ENCODE peak calls at places on chromosomes 2 and 18, in four cellular contexts. One of them, this sample, is unnamed.

GRCh38 chr18:29616885-29617284 is 1425.7 kb downstream of the DSC3 start:
- DNase-seq in IMR-90: no peak
- DNase-seq in endothelial cell of umbilical vein: no peak
- DNase-seq in K562: no peak
- DNase-seq in this sample: no peak

GRCh38 chr18:653512-653911 is 3.9 kb upstream of the TYMS start:
- DNase-seq in IMR-90: no peak
- DNase-seq in endothelial cell of umbilical vein: no peak
- DNase-seq in K562: no peak
- DNase-seq in this sample: no peak

GRCh38 chr18:3514312-3515216 is 64.6 kb downstream of the TGIF1 start:
- DNase-seq in IMR-90: no peak
- DNase-seq in endothelial cell of umbilical vein: no peak
- DNase-seq in K562: no peak
- DNase-seq in this sample: no peak

GRCh38 chr18:11868230-11868629 is 17.0 kb downstream of the CHMP1B start:
- DNase-seq in IMR-90: no peak
- DNase-seq in endothelial cell of umbilical vein: no peak
- DNase-seq in K562: no peak
- DNase-seq in this sample: no peak

GRCh38 chr18:63409301-63409700 is 13.0 kb downstream of the VPS4B start:
- DNase-seq in IMR-90: peak; percentile 63
- DNase-seq in endothelial cell of umbilical vein: no peak
- DNase-seq in K562: no peak
- DNase-seq in this sample: peak; percentile 55

GRCh38 chr18:48813833-48814489 is 136.8 kb downstream of the SMAD7 start:
- DNase-seq in IMR-90: no peak
- DNase-seq in endothelial cell of umbilical vein: no peak
- DNase-seq in K562: peak; percentile 32
- DNase-seq in this sample: no peak

GRCh38 chr2:60706021-60706420 is 50.0 kb upstream of the PAPOLG start:
- DNase-seq in IMR-90: peak; percentile 43
- DNase-seq in endothelial cell of umbilical vein: no peak
- DNase-seq in K562: no peak
- DNase-seq in this sample: peak; percentile 11

GRCh38 chr2:191571163-191571769 is 106.7 kb upstream of the NABP1 start:
- DNase-seq in IMR-90: peak; percentile 75
- DNase-seq in endothelial cell of umbilical vein: peak; percentile 65
- DNase-seq in K562: peak; percentile 56
- DNase-seq in this sample: no peak

GRCh38 chr2:3754280-3754679 is 50.9 kb downstream of the DCDC2C start:
- DNase-seq in IMR-90: no peak
- DNase-seq in endothelial cell of umbilical vein: no peak
- DNase-seq in K562: no peak
- DNase-seq in this sample: no peak

GRCh38 chr2:38098351-38099095 is 22.6 kb upstream of the CYP1B1 start:
- DNase-seq in IMR-90: no peak
- DNase-seq in endothelial cell of umbilical vein: no peak
- DNase-seq in K562: no peak
- DNase-seq in this sample: no peak

GRCh38 chr18:50706199-50706598 is 113.6 kb downstream of the MRO start:
- DNase-seq in IMR-90: no peak
- DNase-seq in endothelial cell of umbilical vein: no peak
- DNase-seq in K562: no peak
- DNase-seq in this sample: no peak

GRCh38 chr2:101341901-101342624 is 33.6 kb upstream of the RNF149 start:
- DNase-seq in IMR-90: peak; percentile 61
- DNase-seq in endothelial cell of umbilical vein: peak; percentile 68
- DNase-seq in K562: peak; percentile 75
- DNase-seq in this sample: no peak

GRCh38 chr2:43210467-43211303 is 15.7 kb downstream of the ZFP36L2 start:
- DNase-seq in IMR-90: peak; percentile 92
- DNase-seq in endothelial cell of umbilical vein: no peak
- DNase-seq in K562: peak; percentile 56
- DNase-seq in this sample: no peak

GRCh38 chr2:239253705-239254104 is 147.1 kb downstream of the HDAC4 start:
- DNase-seq in IMR-90: no peak
- DNase-seq in endothelial cell of umbilical vein: no peak
- DNase-seq in K562: no peak
- DNase-seq in this sample: no peak

GRCh38 chr2:29430382-29431112 is 315.3 kb downstream of the CLIP4 start:
- DNase-seq in IMR-90: no peak
- DNase-seq in endothelial cell of umbilical vein: no peak
- DNase-seq in K562: no peak
- DNase-seq in this sample: no peak

GRCh38 chr2:157825885-157826284 is 50.2 kb downstream of the ACVR1 start:
- DNase-seq in IMR-90: peak; percentile 54
- DNase-seq in endothelial cell of umbilical vein: no peak
- DNase-seq in K562: no peak
- DNase-seq in this sample: no peak

GRCh38 chr2:206423147-206423546 is 20.2 kb upstream of the ADAM23 start:
- DNase-seq in IMR-90: no peak
- DNase-seq in endothelial cell of umbilical vein: peak; percentile 62
- DNase-seq in K562: peak; percentile 53
- DNase-seq in this sample: no peak

GRCh38 chr2:16021611-16022363 is 81.4 kb downstream of the MYCN start:
- DNase-seq in IMR-90: no peak
- DNase-seq in endothelial cell of umbilical vein: no peak
- DNase-seq in K562: no peak
- DNase-seq in this sample: no peak

GRCh38 chr2:196584903-196585302 is 54.6 kb upstream of the CCDC150 start:
- DNase-seq in IMR-90: no peak
- DNase-seq in endothelial cell of umbilical vein: no peak
- DNase-seq in K562: no peak
- DNase-seq in this sample: no peak
- H3K9me1 ChIP-seq in IMR-90: peaks cover 3% of the 10 kb centered on the region
- H3K9me1 ChIP-seq in endothelial cell of umbilical vein: no peaks in the 10 kb centered on the region
- H3K9me1 ChIP-seq in K562: no peaks in the 10 kb centered on the region
- H3K9me1 ChIP-seq in this sample: no peaks in the 10 kb centered on the region

GRCh38 chr2:223669453-223670225 is 67.5 kb upstream of the SCG2 start:
- DNase-seq in IMR-90: peak; percentile 60
- DNase-seq in endothelial cell of umbilical vein: no peak
- DNase-seq in K562: no peak
- DNase-seq in this sample: no peak
- H3K4me1 ChIP-seq in IMR-90: peaks cover 5% of the 10 kb centered on the region
- H3K4me1 ChIP-seq in endothelial cell of umbilical vein: no peaks in the 10 kb centered on the region
- H3K4me1 ChIP-seq in K562: no peaks in the 10 kb centered on the region
- H3K4me1 ChIP-seq in this sample: no peaks in the 10 kb centered on the region

DNA sequence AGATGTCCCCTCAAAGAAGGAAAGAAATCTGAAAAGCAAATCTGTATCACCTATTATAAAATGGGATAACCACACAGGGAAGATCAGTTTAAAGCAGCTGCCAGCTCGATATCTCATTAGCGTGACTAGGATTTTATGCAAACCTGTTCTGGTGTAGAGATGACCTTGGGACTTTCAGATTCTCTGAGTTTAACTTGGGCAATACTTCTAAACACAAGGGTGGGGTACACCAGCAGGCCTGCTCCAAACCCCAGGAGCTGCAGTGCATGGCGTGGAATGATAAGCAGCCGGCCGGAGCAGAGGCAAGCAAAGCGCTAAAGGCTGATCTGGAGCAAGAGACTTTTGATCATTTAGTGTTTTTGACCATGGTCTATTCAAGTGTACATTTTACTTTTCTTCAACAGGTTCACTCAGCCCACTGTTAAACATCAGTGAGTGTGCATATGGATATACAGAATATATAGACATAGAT is 4.7 kb downstream of the SERTAD2 start:
- DNase-seq in IMR-90: no peak
- DNase-seq in endothelial cell of umbilical vein: no peak
- DNase-seq in K562: peak; percentile 70
- DNase-seq in this sample: no peak
- H3K4me2 ChIP-seq in IMR-90: no peak overlapping the region
- H3K4me2 ChIP-seq in endothelial cell of umbilical vein: no peak overlapping the region
- H3K4me2 ChIP-seq in K562: peak overlapping the region; percentile 72
- H3K4me2 ChIP-seq in this sample: peak overlapping the region; percentile 98

GRCh38 chr2:172461591-172462392 is 34.4 kb downstream of the ITGA6 start:
- DNase-seq in IMR-90: peak; percentile 34
- DNase-seq in endothelial cell of umbilical vein: peak; percentile 62
- DNase-seq in K562: peak; percentile 63
- DNase-seq in this sample: no peak

GRCh38 chr2:172460780-172461201 is 33.4 kb downstream of the ITGA6 start:
- DNase-seq in IMR-90: peak; percentile 75
- DNase-seq in endothelial cell of umbilical vein: no peak
- DNase-seq in K562: no peak
- DNase-seq in this sample: no peak

GRCh38 chr2:172457606-172458005 is 30.2 kb downstream of the ITGA6 start:
- DNase-seq in IMR-90: peak; percentile 47
- DNase-seq in endothelial cell of umbilical vein: no peak
- DNase-seq in K562: no peak
- DNase-seq in this sample: no peak

GRCh38 chr2:172456002-172456401 is 28.6 kb downstream of the ITGA6 start:
- DNase-seq in IMR-90: no peak
- DNase-seq in endothelial cell of umbilical vein: no peak
- DNase-seq in K562: no peak
- DNase-seq in this sample: no peak

DNA sequence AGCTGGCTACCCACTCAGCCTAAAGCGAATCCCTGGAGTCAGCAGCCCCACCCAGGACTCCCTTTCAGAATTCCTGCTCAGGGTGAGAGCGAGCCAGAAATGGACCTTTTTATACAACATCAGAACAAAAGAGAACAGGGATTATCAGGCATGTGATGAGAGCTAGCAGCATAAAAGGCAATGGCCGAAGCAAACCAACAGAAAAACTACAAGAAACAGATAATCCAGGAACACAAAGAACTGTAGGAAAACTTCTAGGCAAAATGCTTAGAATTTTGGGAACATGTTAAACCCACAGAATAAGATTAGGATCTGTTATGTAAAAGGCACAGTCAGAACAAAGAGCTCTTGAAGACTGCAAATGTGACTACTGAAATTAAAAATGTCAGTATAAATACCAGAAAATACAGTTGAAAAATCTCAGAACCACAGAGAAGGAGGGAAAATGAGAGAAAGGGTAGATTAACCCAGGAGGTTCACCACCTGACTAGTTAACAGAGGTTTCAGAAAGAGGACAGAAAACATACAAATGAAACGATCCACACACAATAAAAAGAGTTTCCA is 31.3 kb downstream of the ITGA6 start:
- DNase-seq in IMR-90: no peak
- DNase-seq in endothelial cell of umbilical vein: no peak
- DNase-seq in K562: no peak
- DNase-seq in this sample: no peak
- H3K9me1 ChIP-seq in IMR-90: peaks cover 8% of the 10 kb centered on the region
- H3K9me1 ChIP-seq in endothelial cell of umbilical vein: no peaks in the 10 kb centered on the region
- H3K9me1 ChIP-seq in K562: no peaks in the 10 kb centered on the region
- H3K9me1 ChIP-seq in this sample: peaks cover 19% of the 10 kb centered on the region

GRCh38 chr2:168529900-168530561 is 74.0 kb downstream of the CERS6 start:
- DNase-seq in IMR-90: no peak
- DNase-seq in endothelial cell of umbilical vein: no peak
- DNase-seq in K562: no peak
- DNase-seq in this sample: no peak
- H3K4me1 ChIP-seq in IMR-90: peaks cover 13% of the 10 kb centered on the region
- H3K4me1 ChIP-seq in endothelial cell of umbilical vein: peaks cover 4% of the 10 kb centered on the region
- H3K4me1 ChIP-seq in K562: no peaks in the 10 kb centered on the region
- H3K4me1 ChIP-seq in this sample: peaks cover 51% of the 10 kb centered on the region

GRCh38 chr2:120765911-120766757 is 30.5 kb downstream of the GLI2 start:
- DNase-seq in IMR-90: peak; percentile 99
- DNase-seq in endothelial cell of umbilical vein: peak; percentile 28
- DNase-seq in K562: no peak
- DNase-seq in this sample: no peak

GRCh38 chr2:120766758-120767351 is 31.2 kb downstream of the GLI2 start:
- DNase-seq in IMR-90: peak; percentile 50
- DNase-seq in endothelial cell of umbilical vein: no peak
- DNase-seq in K562: no peak
- DNase-seq in this sample: no peak

GRCh38 chr2:120764434-120764833 is 28.8 kb downstream of the GLI2 start:
- DNase-seq in IMR-90: no peak
- DNase-seq in endothelial cell of umbilical vein: no peak
- DNase-seq in K562: no peak
- DNase-seq in this sample: no peak

GRCh38 chr2:120763931-120764330 is 28.3 kb downstream of the GLI2 start:
- DNase-seq in IMR-90: no peak
- DNase-seq in endothelial cell of umbilical vein: no peak
- DNase-seq in K562: no peak
- DNase-seq in this sample: no peak

GRCh38 chr2:120765031-120765910 is 29.6 kb downstream of the GLI2 start:
- DNase-seq in IMR-90: peak; percentile 48
- DNase-seq in endothelial cell of umbilical vein: peak; percentile 4
- DNase-seq in K562: no peak
- DNase-seq in this sample: no peak
- H3K4me2 ChIP-seq in IMR-90: peak overlapping the region; percentile 60
- H3K4me2 ChIP-seq in endothelial cell of umbilical vein: no peak overlapping the region
- H3K4me2 ChIP-seq in K562: no peak overlapping the region
- H3K4me2 ChIP-seq in this sample: no peak overlapping the region

GRCh38 chr18:55395811-55396210 is 192.2 kb downstream of the TCF4 start:
- DNase-seq in IMR-90: no peak
- DNase-seq in endothelial cell of umbilical vein: no peak
- DNase-seq in K562: no peak
- DNase-seq in this sample: no peak

GRCh38 chr18:55387139-55387984 is 200.6 kb downstream of the TCF4 start:
- DNase-seq in IMR-90: no peak
- DNase-seq in endothelial cell of umbilical vein: peak; percentile 77
- DNase-seq in K562: no peak
- DNase-seq in this sample: no peak

GRCh38 chr18:55385770-55386169 is 202.2 kb downstream of the TCF4 start:
- DNase-seq in IMR-90: no peak
- DNase-seq in endothelial cell of umbilical vein: peak; percentile 36
- DNase-seq in K562: no peak
- DNase-seq in this sample: no peak

GRCh38 chr18:55386545-55386944 is 201.4 kb downstream of the TCF4 start:
- DNase-seq in IMR-90: no peak
- DNase-seq in endothelial cell of umbilical vein: no peak
- DNase-seq in K562: peak; percentile 32
- DNase-seq in this sample: no peak

DNA sequence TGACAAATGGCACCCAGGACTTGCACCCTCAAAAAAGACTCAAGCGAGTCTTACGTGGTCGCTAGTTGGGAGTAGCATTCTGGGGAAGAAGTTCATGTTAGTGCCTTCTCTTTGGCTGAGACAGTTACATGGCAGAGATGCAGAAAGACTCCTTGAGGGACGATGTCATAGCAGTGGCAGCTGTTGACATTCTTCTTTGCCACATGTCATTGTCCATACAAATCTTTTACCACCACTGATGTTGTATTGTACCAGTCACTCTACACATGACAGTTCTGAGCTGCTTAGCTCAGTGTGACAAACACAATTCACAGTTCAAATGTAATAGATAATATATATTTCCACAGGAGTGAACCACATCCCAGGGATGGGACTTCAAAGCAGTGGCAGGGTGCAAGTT is 197.1 kb downstream of the TCF4 start:
- DNase-seq in IMR-90: no peak
- DNase-seq in endothelial cell of umbilical vein: no peak
- DNase-seq in K562: no peak
- DNase-seq in this sample: no peak
- H3K9me1 ChIP-seq in IMR-90: peaks cover 9% of the 10 kb centered on the region
- H3K9me1 ChIP-seq in endothelial cell of umbilical vein: no peaks in the 10 kb centered on the region
- H3K9me1 ChIP-seq in K562: no peaks in the 10 kb centered on the region
- H3K9me1 ChIP-seq in this sample: no peaks in the 10 kb centered on the region

DNA sequence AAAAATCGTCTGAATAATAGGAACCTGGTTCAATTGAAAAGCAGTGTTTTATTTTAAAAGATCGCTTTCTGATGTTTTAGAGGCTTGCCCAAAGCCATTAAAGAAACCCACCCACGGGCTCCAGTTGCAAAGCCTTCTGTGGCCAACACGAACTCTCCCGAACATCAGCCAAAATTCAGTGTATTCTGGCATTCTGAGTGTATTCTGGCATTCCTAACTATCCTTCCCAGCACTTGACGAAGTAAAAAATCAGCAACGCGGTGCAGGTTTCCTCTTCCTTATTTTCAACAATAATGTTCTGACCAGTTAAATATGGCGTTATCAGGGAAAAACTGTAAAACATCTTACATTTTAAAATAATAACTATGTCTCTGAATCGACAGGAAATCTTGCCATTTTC is 44.6 kb downstream of the ZNF516 start:
- DNase-seq in IMR-90: peak; percentile 50
- DNase-seq in endothelial cell of umbilical vein: no peak
- DNase-seq in K562: no peak
- DNase-seq in this sample: no peak
- H3K4me1 ChIP-seq in IMR-90: peaks cover 46% of the 10 kb centered on the region
- H3K4me1 ChIP-seq in endothelial cell of umbilical vein: peaks cover 23% of the 10 kb centered on the region
- H3K4me1 ChIP-seq in K562: no peaks in the 10 kb centered on the region
- H3K4me1 ChIP-seq in this sample: peaks cover 21% of the 10 kb centered on the region

This sample was measured in keratinocyte.